ENCODE peak calls at places on chromosomes 1 and 21, in eight cellular contexts. F is NB4, R is epithelial cell of esophagus, Q is glutamatergic neuron, D is upper lobe of right lung, K is hepatocyte, X is uterus, I is psoas muscle. J is an unnamed sample.

GRCh38 chr1:233094691-233095090 is 144.3 kb downstream of the NTPCR start:
- DNase-seq in I (no peak), D (no peak), R (no peak), K (no peak), Q (no peak), F (no peak), X (no peak), J (no peak)

GRCh38 chr1:228374711-228375577 is 31.7 kb downstream of the TRIM11 start:
- DNase-seq in Q (peak), D (peak), F (no peak), X (peak), I (peak), K (no peak), R (peak), J (no peak)

GRCh38 chr1:232872738-232873137 is 67.5 kb downstream of the MAP10 start:
- DNase-seq in F (no peak), D (no peak), X (no peak), Q (no peak), K (peak), I (no peak), R (no peak), J (no peak)

GRCh38 chr1:55233149-55233777 is 18.1 kb upstream of the USP24 start:
- DNase-seq in Q (no peak), X (no peak), D (no peak), K (peak), F (no peak), I (no peak), R (peak), J (peak)

GRCh38 chr1:88401283-88401682 is 282.8 kb upstream of the PKN2 start:
- DNase-seq in X (no peak), F (no peak), K (no peak), R (no peak), Q (no peak), D (no peak), I (no peak), J (no peak)

GRCh38 chr1:41658444-41659158 is 174.1 kb upstream of the EDN2 start:
- DNase-seq in D (no peak), X (no peak), K (no peak), R (no peak), I (no peak), F (peak), Q (peak), J (no peak)

GRCh38 chr1:1196431-1197187 is 9.8 kb downstream of the TNFRSF18 start:
- DNase-seq in D (no peak), Q (peak), K (no peak), R (no peak), X (no peak), F (no peak), I (peak), J (no peak)

GRCh38 chr1:84433253-84434080 is 35.2 kb downstream of the DNASE2B start:
- DNase-seq in Q (peak), X (peak), F (peak), R (peak), D (no peak), K (peak), I (peak), J (peak)

GRCh38 chr1:233090706-233091494 is 140.5 kb downstream of the NTPCR start:
- DNase-seq in X (no peak), R (peak), I (no peak), D (no peak), K (no peak), F (no peak), Q (no peak), J (no peak)

GRCh38 chr1:162197615-162198497 is 128.4 kb downstream of the NOS1AP start:
- DNase-seq in Q (no peak), X (no peak), D (no peak), F (no peak), K (no peak), I (no peak), R (peak), J (no peak)

GRCh38 chr1:25204797-25205441 is 27.4 kb downstream of the SYF2 start:
- DNase-seq in K (peak), I (no peak), R (peak), Q (no peak), X (no peak), F (peak), D (peak), J (no peak)

GRCh38 chr1:101200513-101200912 is 36.3 kb upstream of the S1PR1 start:
- DNase-seq in I (no peak), K (peak), D (no peak), R (peak), X (no peak), F (no peak), Q (no peak), J (no peak)

GRCh38 chr1:104929280-104929679 is 1179.6 kb downstream of the AMY1C start:
- DNase-seq in X (no peak), Q (no peak), F (no peak), I (no peak), D (no peak), K (no peak), R (peak), J (no peak)

DNA sequence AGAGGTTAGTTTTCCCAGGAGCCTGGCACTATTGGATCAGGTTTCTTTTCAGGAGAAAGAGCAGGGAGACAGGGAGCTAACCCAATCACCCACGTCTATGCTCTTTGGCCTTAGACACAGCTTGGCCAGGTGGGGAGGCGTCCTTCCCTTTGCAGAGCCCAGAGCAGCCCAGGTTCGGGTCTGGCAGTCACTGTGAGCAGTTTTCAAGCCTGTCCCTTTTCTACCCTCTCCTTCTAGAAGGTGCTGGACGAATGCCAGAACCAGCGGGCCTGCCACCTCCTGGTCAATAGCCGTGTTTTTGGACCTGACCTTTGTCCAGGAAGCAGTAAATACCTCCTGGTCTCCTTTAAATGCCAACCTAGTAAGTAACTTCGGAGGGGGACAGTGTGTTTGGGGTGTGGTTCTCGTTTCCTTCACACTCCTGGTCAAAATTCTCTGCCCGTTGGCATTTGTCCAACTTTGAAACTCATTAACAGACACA is 44.9 kb downstream of the EVA1C start:
- DNase-seq in K (peak), I (peak), D (peak), X (peak), R (no peak), F (no peak), Q (no peak), J (peak)
- TF ChIP-seq CTCF in K (peak), I (no peak), D (no peak), X (no peak), R (no peak), F (no peak), Q (no peak), J (no peak)

GRCh38 chr1:63618001-63618400 is 24.8 kb downstream of the PGM1 start:
- DNase-seq in R (no peak), K (no peak), F (no peak), I (no peak), Q (no peak), D (no peak), X (no peak), J (no peak)

GRCh38 chr1:63615809-63616420 is 22.7 kb downstream of the PGM1 start:
- DNase-seq in I (peak), D (no peak), K (peak), Q (peak), F (peak), R (peak), X (peak), J (peak)

GRCh38 chr1:63621075-63621474 is 27.9 kb downstream of the PGM1 start:
- DNase-seq in R (no peak), Q (no peak), I (no peak), F (no peak), X (no peak), K (no peak), D (no peak), J (no peak)

GRCh38 chr1:63619558-63619957 is 26.3 kb downstream of the PGM1 start:
- DNase-seq in I (no peak), F (no peak), K (no peak), D (no peak), R (no peak), Q (no peak), X (no peak), J (no peak)

GRCh38 chr1:63617450-63617849 is 24.2 kb downstream of the PGM1 start:
- DNase-seq in I (no peak), F (no peak), R (no peak), K (no peak), Q (no peak), X (no peak), D (no peak), J (no peak)
- TF ChIP-seq CTCF in I (no peak), F (no peak), R (no peak), K (no peak), Q (no peak), X (no peak), D (no peak), J (no peak)

GRCh38 chr1:27302612-27303011 is 19.4 kb upstream of the TMEM222 start:
- DNase-seq in R (no peak), D (no peak), I (no peak), K (no peak), X (no peak), Q (no peak), F (no peak), J (no peak)

GRCh38 chr1:27307851-27308598 is 13.9 kb upstream of the TMEM222 start:
- DNase-seq in Q (peak), X (no peak), I (no peak), F (peak), K (no peak), R (no peak), D (peak), J (no peak)

GRCh38 chr1:27306071-27306470 is 15.9 kb upstream of the TMEM222 start:
- DNase-seq in I (no peak), X (no peak), D (peak), F (no peak), K (no peak), R (no peak), Q (no peak), J (no peak)

GRCh38 chr1:27303509-27303908 is 18.5 kb upstream of the TMEM222 start:
- DNase-seq in D (no peak), F (no peak), K (no peak), X (no peak), Q (no peak), R (no peak), I (no peak), J (no peak)

GRCh38 chr1:27306892-27307850 is 14.8 kb upstream of the TMEM222 start:
- DNase-seq in F (peak), K (no peak), I (no peak), Q (peak), R (no peak), D (peak), X (no peak), J (no peak)
- TF ChIP-seq CTCF in F (no peak), K (no peak), I (no peak), Q (peak), R (no peak), D (no peak), X (no peak), J (no peak)

DNA sequence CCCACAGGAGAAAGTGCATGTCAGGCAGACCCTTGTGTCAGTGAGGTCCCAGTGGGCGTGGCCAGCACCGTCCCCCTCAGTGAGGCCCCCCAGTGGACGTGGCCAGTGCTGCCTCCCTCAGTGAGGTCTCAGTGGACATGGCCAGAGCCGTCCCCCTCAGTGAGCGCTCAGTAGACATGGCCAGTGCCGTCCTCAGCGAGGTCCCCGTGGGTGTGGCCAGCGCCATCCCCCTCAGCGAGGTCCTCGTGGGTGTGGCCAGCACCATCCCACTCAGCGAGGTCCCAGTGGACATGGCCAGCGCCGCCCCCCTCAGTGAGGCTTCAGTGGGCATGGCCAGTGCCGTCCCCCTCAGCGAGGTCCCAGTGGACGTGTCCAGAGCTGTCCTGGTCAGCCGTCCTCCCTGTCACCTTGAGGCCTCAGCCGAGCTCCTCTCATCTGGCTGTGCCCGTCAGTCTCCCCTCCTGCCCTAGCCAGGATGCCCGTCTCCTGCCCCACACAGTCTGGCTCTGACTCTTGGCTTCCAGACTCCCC is 35.5 kb downstream of the PDE9A start:
- DNase-seq in Q (no peak), R (no peak), K (no peak), X (no peak), F (no peak), D (peak), I (no peak), J (no peak)
- TF ChIP-seq CTCF in Q (peak), R (no peak), K (no peak), X (no peak), F (no peak), D (no peak), I (no peak), J (no peak)

DNA sequence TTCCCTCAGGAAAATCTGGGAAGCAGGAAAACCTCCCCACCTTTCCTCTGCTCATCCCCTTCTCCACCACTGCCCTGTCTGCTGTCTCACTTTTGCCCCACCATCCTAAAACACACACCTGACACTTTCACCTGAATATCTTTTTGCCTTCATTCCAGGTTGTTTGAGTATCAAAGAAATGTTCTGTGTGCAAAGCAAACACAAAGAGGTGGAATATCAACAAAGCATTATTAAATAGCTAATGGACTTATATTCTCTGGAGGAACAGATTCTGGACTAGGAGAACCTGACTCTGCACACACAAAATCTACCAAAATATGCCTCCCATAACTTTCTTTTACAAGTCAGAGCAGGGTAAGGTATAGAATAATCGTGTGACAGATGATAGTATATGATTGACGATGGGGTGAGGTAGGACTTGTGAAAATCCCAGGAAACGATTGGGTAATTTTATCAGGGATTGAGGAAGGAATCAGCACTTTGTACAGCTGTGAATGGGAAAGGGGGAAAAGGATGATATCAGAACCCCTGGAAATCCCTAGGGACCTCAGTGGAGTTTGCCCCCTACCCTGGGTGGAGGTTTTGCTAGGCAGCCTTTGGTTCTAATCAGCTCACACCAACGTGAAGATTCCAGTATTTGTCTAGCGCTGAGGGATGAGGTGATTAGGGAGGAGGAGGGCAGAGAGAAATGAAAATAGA is 87.7 kb downstream of the PROX1 start:
- DNase-seq in K (no peak), F (no peak), I (no peak), X (no peak), R (no peak), D (no peak), Q (no peak), J (no peak)
- TF ChIP-seq CTCF in K (no peak), F (no peak), I (no peak), X (no peak), R (no peak), D (no peak), Q (no peak), J (no peak)

DNA sequence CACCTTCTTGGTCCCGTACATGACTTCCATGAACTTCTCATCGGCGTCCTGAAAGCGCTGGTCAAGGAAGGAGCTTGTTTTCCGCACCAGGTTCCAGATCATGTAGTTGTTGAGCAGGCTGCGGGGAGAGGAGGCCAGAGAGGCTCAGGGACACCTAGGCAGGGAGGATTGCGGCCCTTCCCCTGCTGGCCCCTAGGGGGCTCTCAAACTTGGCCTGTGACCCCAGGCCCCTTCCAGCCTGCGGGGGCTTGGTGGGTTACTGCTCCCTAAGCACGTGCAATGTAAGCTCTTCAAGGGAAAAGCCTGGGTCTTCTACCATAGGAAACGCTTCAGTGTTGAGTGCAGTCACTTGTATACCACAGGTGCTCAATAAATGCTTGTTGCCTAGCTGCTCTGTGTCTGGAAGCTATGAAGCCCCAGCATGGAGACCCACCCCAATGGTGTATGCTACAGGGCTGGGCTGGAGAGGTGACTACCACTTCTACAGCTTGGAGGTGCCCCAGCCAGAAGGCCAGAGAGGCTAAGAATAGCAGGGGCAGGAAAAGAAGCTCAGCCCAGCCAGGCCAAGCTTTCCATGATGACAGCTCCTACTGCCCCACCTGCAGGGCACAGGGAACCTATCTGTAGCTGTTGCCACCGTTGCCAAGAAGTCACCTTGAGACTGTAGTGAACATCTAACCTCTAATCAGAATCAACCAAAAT is 45.1 kb downstream of the ECE1 start:
- DNase-seq in K (no peak), D (no peak), I (no peak), R (no peak), X (no peak), F (no peak), Q (no peak), J (no peak)
- TF ChIP-seq CTCF in K (peak), D (peak), I (no peak), R (peak), X (no peak), F (peak), Q (no peak), J (peak)

GRCh38 chr21:44875341-44875740 is 1.9 kb upstream of the PTTG1IP start:
- DNase-seq in I (no peak), F (peak), X (no peak), D (no peak), R (peak), Q (no peak), K (no peak), J (no peak)
- TF ChIP-seq CTCF in I (no peak), F (no peak), X (no peak), D (no peak), R (peak), Q (no peak), K (no peak), J (no peak)